ENCODE peak calls at places on chromosome 22, in five cellular contexts. One of them, this sample, is unnamed.

GRCh38 chr22:43476341-43476740 is 64.5 kb downstream of the MPPED1 start:
- DNase-seq in cerebellar cortex: peak
- DNase-seq in non-pigmented ciliary epithelial cell: no peak
- DNase-seq in kidney glomerular epithelial cell: no peak
- DNase-seq in NCI-H460: no peak
- DNase-seq in this sample: no peak

GRCh38 chr22:32661737-32662586 is 139.5 kb upstream of the TIMP3 start:
- DNase-seq in cerebellar cortex: no peak
- DNase-seq in non-pigmented ciliary epithelial cell: no peak
- DNase-seq in kidney glomerular epithelial cell: no peak
- DNase-seq in NCI-H460: no peak
- DNase-seq in this sample: no peak

GRCh38 chr22:43526117-43526655 is 114.4 kb downstream of the MPPED1 start:
- DNase-seq in cerebellar cortex: no peak
- DNase-seq in non-pigmented ciliary epithelial cell: no peak
- DNase-seq in kidney glomerular epithelial cell: no peak
- DNase-seq in NCI-H460: no peak
- DNase-seq in this sample: no peak

GRCh38 chr22:37741312-37741795 is 44.5 kb downstream of the TRIOBP start:
- DNase-seq in cerebellar cortex: no peak
- DNase-seq in non-pigmented ciliary epithelial cell: peak
- DNase-seq in kidney glomerular epithelial cell: no peak
- DNase-seq in NCI-H460: no peak
- DNase-seq in this sample: peak

GRCh38 chr22:37197451-37198289 is 9.6 kb upstream of the C1QTNF6 start:
- DNase-seq in cerebellar cortex: peak
- DNase-seq in non-pigmented ciliary epithelial cell: no peak
- DNase-seq in kidney glomerular epithelial cell: peak
- DNase-seq in NCI-H460: peak
- DNase-seq in this sample: no peak

GRCh38 chr22:30265851-30266444 is 703 bp downstream of the OSM start:
- DNase-seq in cerebellar cortex: no peak
- DNase-seq in non-pigmented ciliary epithelial cell: no peak
- DNase-seq in kidney glomerular epithelial cell: no peak
- DNase-seq in NCI-H460: no peak
- DNase-seq in this sample: no peak

GRCh38 chr22:27935897-27936296 is 16.8 kb upstream of the PITPNB start:
- DNase-seq in cerebellar cortex: no peak
- DNase-seq in non-pigmented ciliary epithelial cell: no peak
- DNase-seq in kidney glomerular epithelial cell: no peak
- DNase-seq in NCI-H460: no peak
- DNase-seq in this sample: no peak

GRCh38 chr22:29587938-29588699 is 7.2 kb upstream of the NIPSNAP1 start:
- DNase-seq in cerebellar cortex: no peak
- DNase-seq in non-pigmented ciliary epithelial cell: peak
- DNase-seq in kidney glomerular epithelial cell: no peak
- DNase-seq in NCI-H460: no peak
- DNase-seq in this sample: peak

GRCh38 chr22:46499798-46500174 is 37.6 kb downstream of the CELSR1 start:
- DNase-seq in cerebellar cortex: no peak
- DNase-seq in non-pigmented ciliary epithelial cell: no peak
- DNase-seq in kidney glomerular epithelial cell: no peak
- DNase-seq in NCI-H460: no peak
- DNase-seq in this sample: no peak